ENCODE peak calls at places on chromosome 13, in nine cellular contexts. J is CD4-positive, alpha-beta T cell; Y is AG10803; R is tibial nerve; U is Peyer's patch; F is keratinocyte; G is kidney; V is endothelial cell; N is fibroblast of lung. Z is an unnamed sample.

GRCh38 chr13:80400164-80400767 is 59.3 kb upstream of the SPRY2 start:
- DNase-seq in J (no peak), V (no peak), N (no peak), G (no peak), F (no peak), U (no peak), Y (no peak), R (no peak), Z (no peak)

GRCh38 chr13:72221276-72221962 is 354.4 kb upstream of the DACH1 start:
- DNase-seq in G (peak; percentile 68), R (no peak), F (peak; percentile 45), V (peak; percentile 38), N (no peak), U (peak; percentile 67), J (no peak), Y (no peak), Z (no peak)

GRCh38 chr13:106796280-106797047 is 228.5 kb upstream of the ARGLU1 start:
- DNase-seq in N (no peak), V (no peak), G (no peak), F (no peak), R (no peak), J (no peak), Y (no peak), U (no peak), Z (no peak)

GRCh38 chr13:108911807-108912206 is 282.4 kb downstream of the MYO16 start:
- DNase-seq in Y (no peak), R (no peak), J (no peak), V (no peak), F (no peak), U (no peak), G (no peak), N (no peak), Z (no peak)

GRCh38 chr13:106958690-106959089 is 390.8 kb upstream of the ARGLU1 start:
- DNase-seq in J (no peak), V (no peak), Y (no peak), R (no peak), G (no peak), U (no peak), N (no peak), F (no peak), Z (no peak)

GRCh38 chr13:53112522-53112921 is 83.9 kb downstream of the OLFM4 start:
- DNase-seq in V (no peak), R (no peak), F (no peak), G (no peak), J (no peak), U (no peak), N (no peak), Y (no peak), Z (no peak)

GRCh38 chr13:95641961-95642621 is 2.4 kb downstream of the DZIP1 start:
- DNase-seq in Y (peak; percentile 60), V (peak; percentile 73), R (no peak), G (peak; percentile 86), F (no peak), N (peak; percentile 72), J (no peak), U (peak; percentile 50), Z (peak; percentile 13)

GRCh38 chr13:20359335-20359734 is 127.2 kb upstream of the GJB6 start:
- DNase-seq in V (no peak), J (no peak), G (no peak), Y (peak; percentile 95), R (no peak), U (no peak), N (peak; percentile 100), F (peak; percentile 98), Z (peak; percentile 97)

GRCh38 chr13:85724554-85725432 is 74.4 kb downstream of the SLITRK6 start:
- DNase-seq in U (no peak), Y (no peak), F (no peak), R (no peak), N (no peak), J (no peak), V (no peak), G (peak; percentile 50), Z (no peak)

GRCh38 chr13:111462221-111462764 is 141.9 kb downstream of the TEX29 start:
- DNase-seq in G (no peak), Y (no peak), F (no peak), N (no peak), R (no peak), U (no peak), V (no peak), J (no peak), Z (no peak)

GRCh38 chr13:25966086-25966485 is 85.7 kb downstream of the SHISA2 start:
- DNase-seq in G (no peak), F (no peak), J (no peak), N (peak; percentile 68), V (no peak), Y (no peak), U (no peak), R (no peak), Z (no peak)

GRCh38 chr13:34408635-34409034 is 533.4 kb upstream of the NBEA start:
- DNase-seq in F (no peak), G (no peak), J (no peak), R (no peak), V (no peak), Y (no peak), N (no peak), U (no peak), Z (no peak)

GRCh38 chr13:84896128-84896527 is 903.1 kb downstream of the SLITRK6 start:
- DNase-seq in G (no peak), U (peak; percentile 54), F (no peak), N (peak; percentile 34), R (no peak), V (peak; percentile 62), Y (peak; percentile 49), J (no peak), Z (peak; percentile 48)

GRCh38 chr13:95160112-95160906 is 140.9 kb downstream of the ABCC4 start:
- DNase-seq in R (no peak), U (no peak), F (no peak), N (peak; percentile 57), G (no peak), V (no peak), J (no peak), Y (no peak), Z (no peak)

GRCh38 chr13:99312493-99312883 is 5.3 kb upstream of the GPR183 start:
- DNase-seq in Y (peak; percentile 100), U (peak; percentile 77), V (no peak), R (peak; percentile 81), N (peak; percentile 92), J (no peak), G (no peak), F (no peak), Z (peak; percentile 87)

GRCh38 chr13:105278797-105279425 is 1256.6 kb downstream of the EFNB2 start:
- DNase-seq in U (no peak), V (peak; percentile 18), J (no peak), F (no peak), Y (no peak), N (no peak), G (no peak), R (no peak), Z (no peak)

GRCh38 chr13:78958019-78958418 is 299.1 kb upstream of the OBI1 start:
- DNase-seq in J (no peak), G (no peak), U (no peak), F (no peak), N (no peak), R (no peak), V (no peak), Y (no peak), Z (no peak)

DNA sequence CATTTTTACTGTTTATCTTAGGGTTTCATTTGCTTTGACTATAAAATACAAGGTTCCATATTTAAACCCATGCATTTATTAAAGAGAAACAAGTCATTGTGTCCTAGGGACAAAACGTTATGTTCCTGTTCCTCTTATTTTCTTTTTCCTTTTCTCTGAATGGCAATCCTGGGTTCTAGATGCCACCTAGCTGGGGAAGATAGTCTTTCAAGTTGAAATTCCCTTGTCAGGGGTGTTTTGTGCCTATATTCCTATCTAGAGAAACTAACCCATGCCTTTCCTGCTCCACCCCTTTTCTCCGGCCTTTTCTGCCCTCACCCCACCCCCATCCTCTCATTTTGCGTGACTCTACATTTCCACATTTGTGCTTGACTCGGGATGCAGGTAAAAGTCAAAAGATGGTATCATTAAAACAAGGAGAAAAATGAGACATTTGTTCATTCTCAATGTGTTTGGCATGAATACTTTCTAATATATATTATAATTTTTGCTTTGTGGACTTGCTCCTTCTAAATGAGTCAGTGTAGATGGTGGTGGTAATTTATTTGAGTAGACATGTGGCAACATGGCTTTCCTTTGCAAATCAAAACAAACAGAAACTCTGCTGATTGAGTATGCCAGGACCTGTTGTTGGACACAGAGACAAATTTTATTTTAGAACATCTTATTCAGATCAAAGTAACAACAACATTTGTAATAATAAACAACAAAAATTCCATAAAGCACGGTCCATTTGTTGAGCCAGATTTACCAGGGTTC is 26.8 kb upstream of the STARD13 start:
- DNase-seq in V (no peak), N (peak; percentile 14), Y (peak; percentile 25), R (no peak), G (no peak), F (no peak), J (no peak), U (no peak), Z (peak; percentile 7)
- TF ChIP-seq CTCF in V (no peak), N (peak; percentile 20), Y (peak; percentile 50), R (no peak), G (peak; percentile 44), F (peak; percentile 17), J (no peak), U (peak; percentile 47), Z (peak; percentile 53)

DNA sequence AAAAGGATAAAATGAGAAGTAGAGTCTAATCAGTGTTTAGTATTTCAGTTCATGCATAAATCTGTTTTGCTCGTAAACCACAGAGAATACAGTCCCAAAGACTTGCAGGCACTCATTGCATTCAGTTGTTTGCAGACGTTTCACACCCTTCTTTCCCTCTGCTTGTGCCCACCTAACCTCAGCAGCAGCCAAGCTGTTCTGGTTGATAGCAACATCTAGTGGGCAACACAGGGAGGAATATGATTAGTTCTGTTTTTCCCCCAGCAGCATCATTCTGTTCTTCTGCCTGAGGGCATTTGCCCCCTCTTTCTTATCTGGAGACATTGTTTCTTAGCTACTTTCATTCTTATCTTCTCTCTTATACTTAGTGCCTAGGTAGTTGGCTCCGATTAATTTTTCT is 135.6 kb downstream of the PAN3 start:
- DNase-seq in F (no peak), N (no peak), R (no peak), Y (no peak), G (no peak), V (no peak), J (no peak), U (no peak), Z (no peak)
- TF ChIP-seq CTCF in F (no peak), N (no peak), R (no peak), Y (no peak), G (no peak), V (no peak), J (no peak), U (no peak), Z (no peak)

DNA sequence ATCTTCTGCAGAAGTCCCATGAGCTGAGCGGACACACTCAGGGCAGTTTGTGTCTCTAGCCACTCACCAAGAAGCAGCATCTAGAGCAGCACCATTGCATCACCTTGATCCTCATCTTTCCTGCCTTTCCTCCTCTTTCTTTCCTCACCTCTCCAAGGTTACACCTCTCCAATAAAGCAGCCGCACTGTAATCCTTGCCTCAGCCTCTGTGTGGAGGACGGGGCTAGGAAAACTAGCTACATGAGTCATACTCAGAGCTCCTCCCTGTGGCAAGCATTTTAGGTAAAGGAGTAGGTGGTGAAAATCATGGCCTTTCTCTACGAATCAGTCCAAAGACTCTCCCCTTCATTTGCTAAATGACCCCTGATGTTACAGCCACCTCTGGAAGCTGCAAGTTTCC is 108.8 kb downstream of the DNAJC15 start:
- DNase-seq in F (peak; percentile 9), U (no peak), V (peak; percentile 23), G (no peak), J (no peak), Y (no peak), N (peak; percentile 54), R (no peak), Z (no peak)
- TF ChIP-seq CTCF in F (peak; percentile 71), U (peak; percentile 52), V (no peak), G (peak; percentile 52), J (peak; percentile 18), Y (peak; percentile 7), N (no peak), R (no peak), Z (no peak)

GRCh38 chr13:73767747-73768315 is 366.4 kb downstream of the KLF12 start:
- DNase-seq in G (no peak), F (no peak), V (peak; percentile 24), U (peak; percentile 51), Y (no peak), J (peak; percentile 35), N (no peak), R (no peak), Z (peak; percentile 11)
- TF ChIP-seq CTCF in G (peak; percentile 12), F (peak; percentile 43), V (peak; percentile 61), U (peak; percentile 45), Y (peak; percentile 32), J (peak; percentile 23), N (peak; percentile 30), R (no peak), Z (peak; percentile 68)